ENCODE peak calls at places on chromosome 4, in ten cellular contexts. E is psoas muscle, A is adrenal gland, X is breast epithelium, K is heart left ventricle, B is bronchial epithelial cell, W is transverse colon, G is cardiac muscle cell, R is colonic mucosa, F is body of pancreas. S is an unnamed sample.

GRCh38 chr4:47490550-47490949 is 5.5 kb downstream of the ATP10D start:
- DNase-seq in B (peak; percentile 79), W (no peak), F (no peak), G (peak; percentile 45), K (peak; percentile 22), E (no peak), A (peak; percentile 38), R (no peak), X (no peak), S (no peak)

GRCh38 chr4:149788286-149788685 is 27.4 kb downstream of the IQCM start:
- DNase-seq in G (no peak), R (no peak), K (no peak), B (no peak), X (no peak), E (no peak), A (no peak), W (no peak), F (no peak), S (no peak)

GRCh38 chr4:160353548-160353947 is 1250.7 kb downstream of the RAPGEF2 start:
- DNase-seq in W (no peak), A (no peak), B (no peak), F (no peak), G (no peak), K (no peak), X (no peak), E (no peak), R (no peak), S (no peak)

GRCh38 chr4:7761312-7761711 is 178.3 kb downstream of the AFAP1 start:
- DNase-seq in W (no peak), X (no peak), F (no peak), E (peak; percentile 52), R (no peak), B (no peak), G (no peak), K (no peak), A (no peak), S (no peak)

GRCh38 chr4:186266699-186267467 is 894 bp downstream of the F11 start:
- DNase-seq in R (no peak), K (no peak), F (peak; percentile 70), B (no peak), E (no peak), W (no peak), X (no peak), G (peak; percentile 47), A (no peak), S (peak; percentile 35)

GRCh38 chr4:100762738-100763137 is 244.9 kb upstream of the EMCN start:
- DNase-seq in X (no peak), R (no peak), K (no peak), W (no peak), E (no peak), A (no peak), B (no peak), G (no peak), F (no peak), S (no peak)

GRCh38 chr4:8647626-8648025 is 55.1 kb downstream of the CPZ start:
- DNase-seq in R (peak; percentile 15), B (no peak), X (peak; percentile 34), F (no peak), E (no peak), K (no peak), G (no peak), W (no peak), A (no peak), S (no peak)

GRCh38 chr4:137124278-137124932 is 407.9 kb downstream of the PCDH18 start:
- DNase-seq in K (no peak), R (no peak), F (no peak), E (no peak), A (no peak), W (no peak), G (peak; percentile 82), X (no peak), B (peak; percentile 53), S (no peak)

GRCh38 chr4:57303012-57303751 is 193.0 kb upstream of the IGFBP7 start:
- DNase-seq in B (peak; percentile 3), X (no peak), W (no peak), R (no peak), K (no peak), E (no peak), A (no peak), F (no peak), G (peak; percentile 3), S (no peak)

GRCh38 chr4:4851906-4852305 is 7.6 kb upstream of the MSX1 start:
- DNase-seq in X (peak; percentile 14), K (no peak), W (no peak), R (no peak), F (no peak), B (no peak), G (no peak), A (no peak), E (peak; percentile 8), S (no peak)

GRCh38 chr4:1029536-1029935 is 18.1 kb downstream of the FGFRL1 start:
- DNase-seq in B (no peak), K (no peak), A (no peak), X (no peak), E (no peak), G (no peak), F (no peak), R (no peak), W (no peak), S (no peak)

GRCh38 chr4:1026115-1026514 is 14.7 kb downstream of the FGFRL1 start:
- DNase-seq in B (peak; percentile 65), R (peak; percentile 65), F (peak; percentile 75), A (peak; percentile 74), G (no peak), E (no peak), K (no peak), W (peak; percentile 68), X (no peak), S (no peak)

GRCh38 chr4:1028574-1029220 is 17.3 kb downstream of the FGFRL1 start:
- DNase-seq in R (no peak), B (no peak), E (no peak), A (no peak), X (no peak), G (no peak), W (no peak), F (no peak), K (no peak), S (no peak)

GRCh38 chr4:1027219-1027915 is 15.9 kb downstream of the FGFRL1 start:
- DNase-seq in B (no peak), G (no peak), K (no peak), W (no peak), E (no peak), A (no peak), X (no peak), R (no peak), F (no peak), S (no peak)

DNA sequence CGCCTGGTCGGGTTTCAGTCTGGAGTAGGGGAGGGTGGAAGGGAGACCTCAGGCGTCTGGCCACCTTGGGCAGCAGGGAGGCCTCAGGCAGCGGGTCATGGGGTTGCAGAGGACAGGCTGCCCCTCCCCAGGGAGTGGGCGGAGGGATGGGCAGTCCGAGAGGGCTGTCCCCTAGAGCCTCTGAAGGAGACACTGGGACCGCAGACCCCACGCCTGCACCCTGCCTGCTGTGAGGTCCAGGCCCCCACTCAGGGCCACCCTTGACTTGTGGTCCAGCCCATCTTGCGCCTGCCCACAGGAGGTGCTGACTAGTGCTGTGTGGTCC is 16.5 kb downstream of the FGFRL1 start:
- DNase-seq in F (no peak), K (no peak), E (no peak), G (no peak), W (no peak), A (no peak), B (no peak), R (no peak), X (no peak), S (no peak)
- H3K27me3 ChIP-seq in F (no peaks in the 10 kb centered on the region), K (peaks cover 4% of the 10 kb centered on the region), E (no peaks in the 10 kb centered on the region), G (no peaks in the 10 kb centered on the region), W (peaks cover 52% of the 10 kb centered on the region), A (no peaks in the 10 kb centered on the region), B (peaks cover 5% of the 10 kb centered on the region), R (peaks cover 14% of the 10 kb centered on the region), X (peaks cover 25% of the 10 kb centered on the region), S (no peaks in the 10 kb centered on the region)

GRCh38 chr4:54322817-54323417 is 93.8 kb downstream of the PDGFRA start:
- DNase-seq in F (peak; percentile 78), W (peak; percentile 67), E (peak; percentile 59), K (peak; percentile 58), R (peak; percentile 70), G (peak; percentile 70), A (peak; percentile 70), B (peak; percentile 58), X (peak; percentile 62), S (peak; percentile 64)
- TF ChIP-seq CTCF in F (peak; percentile 63), W (peak; percentile 51), E (peak; percentile 75), K (peak; percentile 71), R (peak; percentile 67), G (peak; percentile 76), A (peak; percentile 72), B (peak; percentile 80), X (peak; percentile 42), S (peak; percentile 82)

DNA sequence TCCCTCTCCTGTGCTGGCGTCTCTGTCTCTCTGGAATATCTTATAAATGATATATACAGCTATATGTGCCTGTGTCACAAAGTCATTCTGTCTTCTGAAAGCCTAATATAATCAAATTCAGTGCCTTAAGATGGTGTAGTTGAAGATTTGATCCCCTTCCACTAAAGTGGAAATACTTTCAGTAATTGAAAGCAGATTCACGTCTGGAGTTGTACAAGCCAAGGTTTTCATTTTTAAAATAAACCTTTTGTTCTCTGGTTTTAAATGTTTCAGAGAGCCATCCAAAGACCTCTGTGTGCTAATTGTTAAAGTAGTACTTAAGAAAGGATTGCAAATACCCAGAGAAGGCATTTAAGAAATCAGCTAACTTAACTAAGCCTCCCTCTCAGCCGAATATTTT is 206.8 kb downstream of the TENM3 start:
- DNase-seq in A (no peak), K (no peak), R (no peak), W (no peak), E (no peak), F (no peak), G (no peak), X (no peak), B (no peak), S (no peak)
- H3K27me3 ChIP-seq in A (no peaks in the 10 kb centered on the region), K (peaks cover 34% of the 10 kb centered on the region), R (peaks cover 37% of the 10 kb centered on the region), W (peaks cover 87% of the 10 kb centered on the region), E (no peaks in the 10 kb centered on the region), F (peaks cover 7% of the 10 kb centered on the region), G (peaks cover 26% of the 10 kb centered on the region), X (peaks cover 31% of the 10 kb centered on the region), B (peaks cover 13% of the 10 kb centered on the region), S (no peaks in the 10 kb centered on the region)

GRCh38 chr4:73257995-73258667 is 467 bp downstream of the ANKRD17 start:
- DNase-seq in W (no peak), E (no peak), A (peak; percentile 42), G (peak; percentile 51), F (peak; percentile 50), X (no peak), K (no peak), B (peak; percentile 12), R (peak; percentile 54), S (peak; percentile 29)
- TF ChIP-seq CTCF in W (peak; percentile 12), E (peak; percentile 31), A (no peak), G (peak; percentile 14), F (no peak), X (no peak), K (no peak), B (peak; percentile 2), R (no peak), S (no peak)

GRCh38 chr4:139968831-139969230 is 185.2 kb downstream of the MAML3 start:
- DNase-seq in B (no peak), K (no peak), W (no peak), F (no peak), X (no peak), A (no peak), R (no peak), E (no peak), G (no peak), S (no peak)
- H3K27me3 ChIP-seq in B (no peaks in the 10 kb centered on the region), K (no peaks in the 10 kb centered on the region), W (no peaks in the 10 kb centered on the region), F (no peaks in the 10 kb centered on the region), X (no peaks in the 10 kb centered on the region), A (no peaks in the 10 kb centered on the region), R (no peaks in the 10 kb centered on the region), E (no peaks in the 10 kb centered on the region), G (no peaks in the 10 kb centered on the region), S (no peaks in the 10 kb centered on the region)

S was measured in lung.